ENCODE peak calls at places on chromosomes 4 and X, in ten cellular contexts. E is Peyer's patch; F is A549; W is ovary; M is tibial artery; V is GM23248; L is CD4-positive, alpha-beta memory T cell; B is upper lobe of right lung; A is Karpas-422; J is right lobe of liver. G is an unnamed sample.

GRCh38 chrX:23887448-23887847 is 20.3 kb downstream of the APOO start:
- DNase-seq in E (peak), B (no peak), L (no peak), J (no peak), W (no peak), A (no peak), F (no peak), V (no peak), M (no peak), G (no peak)

GRCh38 chrX:103878466-103879151 is 46.6 kb upstream of the RAB9B start:
- DNase-seq in B (no peak), A (no peak), J (no peak), W (no peak), L (no peak), V (peak), E (no peak), M (no peak), F (peak), G (no peak)

GRCh38 chr4:19721587-19721986 is 530.1 kb upstream of the SLIT2 start:
- DNase-seq in W (no peak), F (no peak), B (no peak), A (no peak), E (no peak), L (no peak), J (no peak), M (no peak), V (no peak), G (no peak)

GRCh38 chrX:50081282-50081955 is 119.4 kb downstream of the AKAP4 start:
- DNase-seq in F (peak), J (peak), M (no peak), E (peak), L (no peak), A (peak), V (peak), B (peak), W (no peak), G (peak)

GRCh38 chr4:182847956-182848450 is 69.2 kb downstream of the DCTD start:
- DNase-seq in W (no peak), E (no peak), B (no peak), L (no peak), F (no peak), J (no peak), V (no peak), A (no peak), M (no peak), G (no peak)

GRCh38 chr4:4981427-4981826 is 37.8 kb downstream of the CYTL1 start:
- DNase-seq in F (no peak), V (peak), W (no peak), B (no peak), E (no peak), A (no peak), L (no peak), J (peak), M (no peak), G (no peak)

GRCh38 chr4:850323-850945 is 24.5 kb upstream of the CPLX1 start:
- DNase-seq in L (no peak), M (no peak), F (no peak), B (peak), V (no peak), A (no peak), W (no peak), J (no peak), E (no peak), G (no peak)

GRCh38 chr4:2254665-2255500 is 7.0 kb downstream of the MXD4 start:
- DNase-seq in A (no peak), E (peak), B (no peak), J (no peak), W (peak), V (no peak), F (no peak), M (peak), L (no peak), G (peak)

GRCh38 chrX:31099536-31100090 is 27.8 kb upstream of the FTHL17 start:
- DNase-seq in A (no peak), L (no peak), B (no peak), E (no peak), F (no peak), W (no peak), V (no peak), J (no peak), M (no peak), G (no peak)

GRCh38 chr4:85938062-85938461 is 421.8 kb downstream of the MAPK10 start:
- DNase-seq in L (no peak), W (no peak), F (no peak), V (no peak), J (peak), M (no peak), E (no peak), A (no peak), B (no peak), G (no peak)

DNA sequence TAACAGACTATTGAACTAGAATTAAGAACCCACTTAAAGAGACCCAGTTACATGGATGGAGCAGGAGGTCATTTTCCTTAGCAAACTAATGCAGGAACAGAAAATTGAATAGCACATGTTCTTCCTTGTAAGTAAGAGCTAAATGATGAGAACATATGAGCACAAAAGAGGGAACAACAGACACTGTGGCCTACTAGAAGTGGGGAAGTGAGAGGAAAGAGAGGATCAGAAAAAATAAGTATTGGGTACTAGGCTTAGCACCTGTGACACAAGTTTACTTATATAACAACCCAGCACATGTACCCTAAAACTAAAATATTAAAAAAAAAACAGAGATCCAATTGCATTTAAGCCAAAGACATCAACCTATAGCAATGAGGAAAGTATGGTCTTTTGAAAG is 26.2 kb downstream of the ARAP2 start:
- DNase-seq in L (no peak), V (no peak), A (no peak), B (no peak), M (no peak), J (no peak), F (no peak), W (no peak), E (no peak), G (no peak)
- H3K27ac ChIP-seq in L (no peak), V (no peak), A (no peak), B (no peak), M (no peak), J (no peak), F (no peak), W (no peak), E (no peak), G (no peak)

DNA sequence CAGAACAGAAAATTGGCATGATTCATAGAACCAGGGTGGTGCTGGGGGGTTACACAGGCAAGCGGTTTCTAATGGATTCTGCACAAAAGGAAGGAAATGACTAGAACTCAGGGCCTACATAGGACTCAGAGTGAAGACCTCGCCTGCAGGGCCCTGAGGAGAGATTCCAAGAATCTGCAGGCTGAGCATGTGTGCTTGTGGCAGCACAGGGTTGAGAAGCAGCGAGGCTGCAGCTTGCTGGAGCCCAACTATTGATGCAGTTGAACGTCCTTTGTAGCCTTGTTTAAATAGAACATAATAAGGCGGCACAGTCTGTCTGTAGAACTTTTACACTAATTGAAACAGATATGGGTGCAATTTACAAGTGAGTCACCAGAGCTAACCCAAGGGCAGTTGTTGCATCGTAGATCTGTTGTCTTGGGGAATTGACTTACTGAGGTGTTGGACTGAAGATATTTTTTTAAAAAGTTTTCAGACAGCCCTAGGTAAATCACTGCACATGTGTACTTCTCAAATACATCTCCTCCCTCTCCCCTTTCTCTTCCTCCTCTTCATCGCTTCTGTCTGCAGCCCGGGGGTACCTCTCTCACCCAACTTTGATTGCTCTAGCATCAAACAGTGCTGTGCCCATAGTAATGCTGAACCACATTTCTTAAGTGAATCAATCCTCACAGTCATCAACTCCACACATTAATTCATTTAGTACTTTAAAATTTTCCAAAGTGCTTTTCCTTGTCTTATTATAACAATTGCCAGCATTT is 58.3 kb downstream of the RHOH start:
- DNase-seq in A (no peak), E (no peak), V (peak), M (no peak), J (no peak), L (no peak), B (no peak), F (peak), W (no peak), G (no peak)
- H3K27ac ChIP-seq in A (no peak), E (peak), V (peak), M (no peak), J (no peak), L (peak), B (no peak), F (peak), W (no peak), G (peak)

GRCh38 chr4:6859543-6859942 is 50.1 kb upstream of the TBC1D14 start:
- DNase-seq in F (no peak), E (no peak), J (no peak), L (no peak), M (no peak), V (no peak), A (no peak), W (no peak), B (no peak), G (no peak)
- H3K27ac ChIP-seq in F (no peak), E (no peak), J (no peak), L (no peak), M (no peak), V (no peak), A (no peak), W (no peak), B (no peak), G (no peak)

GRCh38 chr4:123398803-123399637 is 2.4 kb downstream of the SPRY1 start:
- DNase-seq in V (peak), M (peak), J (peak), W (peak), L (peak), B (peak), E (peak), A (no peak), F (peak), G (peak)

GRCh38 chr4:123397276-123398150 is 918 bp downstream of the SPRY1 start:
- DNase-seq in V (peak), E (peak), J (peak), M (peak), B (peak), L (peak), W (peak), A (no peak), F (peak), G (peak)

GRCh38 chr4:123401466-123402175 is 5.0 kb downstream of the SPRY1 start:
- DNase-seq in M (no peak), W (no peak), A (no peak), V (no peak), L (no peak), E (no peak), J (no peak), B (no peak), F (no peak), G (no peak)

GRCh38 chr4:123398151-123398802 is 1.7 kb downstream of the SPRY1 start:
- DNase-seq in F (peak), E (peak), W (peak), A (no peak), L (peak), M (peak), B (peak), J (peak), V (peak), G (peak)

DNA sequence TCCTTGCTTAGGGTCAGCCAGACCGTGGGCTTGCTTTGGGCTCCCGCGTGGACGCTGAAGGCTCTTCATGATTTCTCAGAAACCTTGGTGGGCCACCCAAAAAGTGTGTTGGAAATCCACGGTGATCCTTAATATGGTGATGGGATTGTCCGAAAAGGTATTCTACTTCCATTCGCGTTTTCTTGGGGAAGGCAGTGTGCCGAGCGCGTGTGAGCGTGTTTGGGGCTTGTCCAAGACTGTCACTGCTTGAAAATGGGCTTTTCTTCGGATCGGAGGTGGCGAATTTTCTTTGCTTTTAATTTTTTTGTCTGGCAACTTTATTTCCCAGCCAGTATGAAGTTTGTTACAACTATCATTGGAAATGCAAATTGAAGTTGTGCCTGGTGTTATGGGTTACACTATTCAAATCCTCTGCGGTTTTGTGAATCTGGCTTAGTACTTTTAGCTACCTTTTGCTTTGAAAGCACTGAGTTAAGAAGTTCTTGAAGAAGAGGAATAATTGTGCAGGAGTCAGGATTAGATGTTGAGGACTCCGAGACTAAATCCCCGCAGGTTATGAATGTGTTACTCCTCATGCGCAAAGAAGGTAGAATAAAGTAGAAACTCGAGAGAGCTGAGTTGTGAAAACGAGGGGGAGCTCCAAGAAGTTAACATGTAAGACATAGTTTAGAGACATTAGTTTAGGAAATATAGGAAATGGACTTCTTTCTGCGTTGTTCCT is 3.2 kb downstream of the SPRY1 start:
- DNase-seq in F (no peak), B (no peak), V (peak), A (no peak), L (no peak), M (no peak), J (no peak), W (no peak), E (no peak), G (no peak)
- H3K27ac ChIP-seq in F (peak), B (peak), V (peak), A (no peak), L (no peak), M (peak), J (peak), W (peak), E (peak), G (no peak)

DNA sequence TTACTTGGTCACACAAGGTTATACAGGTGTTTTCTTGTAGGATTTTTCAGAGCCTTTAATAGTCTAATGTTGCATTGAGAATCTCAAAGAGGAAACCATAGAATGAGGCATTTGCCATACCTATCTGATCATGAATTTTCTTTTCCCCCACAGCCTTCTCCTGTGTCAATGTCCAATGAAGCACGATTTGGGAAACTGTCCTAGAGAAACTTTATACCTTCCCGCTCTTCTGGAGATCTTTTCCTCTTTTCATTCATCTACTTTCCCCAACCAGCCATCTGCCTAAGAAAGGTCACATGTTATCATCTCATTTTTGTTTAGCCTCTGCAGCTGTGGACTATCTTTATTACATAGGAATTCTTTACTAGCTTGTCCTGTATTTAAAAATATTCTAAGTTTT is 19.9 kb downstream of the VSIG4 start:
- DNase-seq in W (no peak), A (no peak), E (no peak), V (no peak), M (no peak), L (no peak), B (no peak), F (no peak), J (no peak), G (no peak)
- H3K27ac ChIP-seq in W (no peak), A (no peak), E (no peak), V (no peak), M (no peak), L (no peak), B (no peak), F (no peak), J (no peak), G (no peak)

GRCh38 chr4:112082954-112083586 is 62.2 kb upstream of the FAM241A start:
- DNase-seq in F (peak), V (peak), J (no peak), B (no peak), E (peak), L (no peak), A (no peak), W (no peak), M (no peak), G (no peak)
- H3K27ac ChIP-seq in F (peak), V (peak), J (no peak), B (no peak), E (peak), L (no peak), A (no peak), W (no peak), M (no peak), G (no peak)

GRCh38 chrX:10189317-10190268 is 32.8 kb downstream of the CLCN4 start:
- DNase-seq in B (peak), J (peak), A (peak), M (peak), W (peak), L (peak), V (peak), F (peak), E (peak), G (peak)
- H3K27ac ChIP-seq in B (no peak), J (no peak), A (no peak), M (no peak), W (no peak), L (no peak), V (no peak), F (peak), E (no peak), G (no peak)

GRCh38 chr4:80072607-80073361 is at the start of gene ANTXR2:
- DNase-seq in F (peak), L (peak), B (peak), W (peak), A (no peak), E (peak), M (peak), V (peak), J (peak), G (peak)
- H3K27ac ChIP-seq in F (peak), L (peak), B (peak), W (peak), A (no peak), E (peak), M (peak), V (peak), J (peak), G (peak)

G was measured in CD4-positive, CD25-positive, alpha-beta regulatory T cell.